ENCODE peak calls at places on chromosome 20, in eight cellular contexts. One of them, this sample, is unnamed.

GRCh38 chr20:17570347-17571152 is 675 bp downstream of the DSTN start:
- DNase-seq in stimulated activated CD4-positive, alpha-beta T cell treated with anti-CD3 and anti-CD28 coated beads, Interleukin-15, amount 100 ng/mL, for 1 hour: no peak
- DNase-seq in GM23248: peak
- DNase-seq in M059J: peak
- DNase-seq in HT1080: peak
- DNase-seq in COR-L47: peak
- DNase-seq in hippocampal formation: peak
- DNase-seq in ELR: peak
- DNase-seq in this sample: peak

GRCh38 chr20:36435799-36436541 is 105.3 kb upstream of the MYL9 start:
- DNase-seq in stimulated activated CD4-positive, alpha-beta T cell treated with anti-CD3 and anti-CD28 coated beads, Interleukin-15, amount 100 ng/mL, for 1 hour: peak
- DNase-seq in GM23248: peak
- DNase-seq in M059J: peak
- DNase-seq in HT1080: no peak
- DNase-seq in COR-L47: peak
- DNase-seq in hippocampal formation: no peak
- DNase-seq in ELR: peak
- DNase-seq in this sample: peak

GRCh38 chr20:56859039-56859750 is 230.1 kb downstream of the TFAP2C start:
- DNase-seq in stimulated activated CD4-positive, alpha-beta T cell treated with anti-CD3 and anti-CD28 coated beads, Interleukin-15, amount 100 ng/mL, for 1 hour: no peak
- DNase-seq in GM23248: no peak
- DNase-seq in M059J: no peak
- DNase-seq in HT1080: no peak
- DNase-seq in COR-L47: no peak
- DNase-seq in hippocampal formation: no peak
- DNase-seq in ELR: no peak
- DNase-seq in this sample: no peak

GRCh38 chr20:210809-211502 is 16.1 kb upstream of the DEFB129 start:
- DNase-seq in stimulated activated CD4-positive, alpha-beta T cell treated with anti-CD3 and anti-CD28 coated beads, Interleukin-15, amount 100 ng/mL, for 1 hour: no peak
- DNase-seq in GM23248: peak
- DNase-seq in M059J: no peak
- DNase-seq in HT1080: no peak
- DNase-seq in COR-L47: no peak
- DNase-seq in hippocampal formation: no peak
- DNase-seq in ELR: no peak
- DNase-seq in this sample: no peak

GRCh38 chr20:13546497-13547131 is 92.1 kb downstream of the TASP1 start:
- DNase-seq in stimulated activated CD4-positive, alpha-beta T cell treated with anti-CD3 and anti-CD28 coated beads, Interleukin-15, amount 100 ng/mL, for 1 hour: peak
- DNase-seq in GM23248: peak
- DNase-seq in M059J: peak
- DNase-seq in HT1080: peak
- DNase-seq in COR-L47: peak
- DNase-seq in hippocampal formation: peak
- DNase-seq in ELR: peak
- DNase-seq in this sample: peak

GRCh38 chr20:36975085-36975829 is 23.7 kb upstream of the SAMHD1 start:
- DNase-seq in stimulated activated CD4-positive, alpha-beta T cell treated with anti-CD3 and anti-CD28 coated beads, Interleukin-15, amount 100 ng/mL, for 1 hour: peak
- DNase-seq in GM23248: no peak
- DNase-seq in M059J: no peak
- DNase-seq in HT1080: no peak
- DNase-seq in COR-L47: no peak
- DNase-seq in hippocampal formation: no peak
- DNase-seq in ELR: no peak
- DNase-seq in this sample: no peak

GRCh38 chr20:42018979-42019378 is 400.8 kb upstream of the CHD6 start:
- DNase-seq in stimulated activated CD4-positive, alpha-beta T cell treated with anti-CD3 and anti-CD28 coated beads, Interleukin-15, amount 100 ng/mL, for 1 hour: no peak
- DNase-seq in GM23248: no peak
- DNase-seq in M059J: no peak
- DNase-seq in HT1080: peak
- DNase-seq in COR-L47: no peak
- DNase-seq in hippocampal formation: no peak
- DNase-seq in ELR: no peak
- DNase-seq in this sample: no peak

GRCh38 chr20:20668639-20669038 is 43.8 kb downstream of the RALGAPA2 start:
- DNase-seq in stimulated activated CD4-positive, alpha-beta T cell treated with anti-CD3 and anti-CD28 coated beads, Interleukin-15, amount 100 ng/mL, for 1 hour: no peak
- DNase-seq in GM23248: no peak
- DNase-seq in M059J: no peak
- DNase-seq in HT1080: no peak
- DNase-seq in COR-L47: no peak
- DNase-seq in hippocampal formation: peak
- DNase-seq in ELR: no peak
- DNase-seq in this sample: no peak

GRCh38 chr20:34491226-34491931 is 24.8 kb upstream of the DYNLRB1 start:
- DNase-seq in stimulated activated CD4-positive, alpha-beta T cell treated with anti-CD3 and anti-CD28 coated beads, Interleukin-15, amount 100 ng/mL, for 1 hour: no peak
- DNase-seq in GM23248: no peak
- DNase-seq in M059J: no peak
- DNase-seq in HT1080: no peak
- DNase-seq in COR-L47: no peak
- DNase-seq in hippocampal formation: no peak
- DNase-seq in ELR: no peak
- DNase-seq in this sample: no peak

GRCh38 chr20:63585616-63586565 is 11.9 kb upstream of the HELZ2 start:
- DNase-seq in stimulated activated CD4-positive, alpha-beta T cell treated with anti-CD3 and anti-CD28 coated beads, Interleukin-15, amount 100 ng/mL, for 1 hour: no peak
- DNase-seq in GM23248: no peak
- DNase-seq in M059J: no peak
- DNase-seq in HT1080: no peak
- DNase-seq in COR-L47: no peak
- DNase-seq in hippocampal formation: no peak
- DNase-seq in ELR: no peak
- DNase-seq in this sample: no peak

GRCh38 chr20:59153355-59153681 is 10.3 kb upstream of the ZNF831 start:
- DNase-seq in stimulated activated CD4-positive, alpha-beta T cell treated with anti-CD3 and anti-CD28 coated beads, Interleukin-15, amount 100 ng/mL, for 1 hour: no peak
- DNase-seq in GM23248: no peak
- DNase-seq in M059J: no peak
- DNase-seq in HT1080: no peak
- DNase-seq in COR-L47: no peak
- DNase-seq in hippocampal formation: peak
- DNase-seq in ELR: no peak
- DNase-seq in this sample: no peak

GRCh38 chr20:50040432-50041237 is 57.9 kb downstream of the SNAI1 start:
- DNase-seq in stimulated activated CD4-positive, alpha-beta T cell treated with anti-CD3 and anti-CD28 coated beads, Interleukin-15, amount 100 ng/mL, for 1 hour: no peak
- DNase-seq in GM23248: no peak
- DNase-seq in M059J: no peak
- DNase-seq in HT1080: no peak
- DNase-seq in COR-L47: no peak
- DNase-seq in hippocampal formation: no peak
- DNase-seq in ELR: no peak
- DNase-seq in this sample: no peak

GRCh38 chr20:11912664-11913415 is 4.9 kb upstream of the BTBD3 start:
- DNase-seq in stimulated activated CD4-positive, alpha-beta T cell treated with anti-CD3 and anti-CD28 coated beads, Interleukin-15, amount 100 ng/mL, for 1 hour: no peak
- DNase-seq in GM23248: no peak
- DNase-seq in M059J: no peak
- DNase-seq in HT1080: no peak
- DNase-seq in COR-L47: no peak
- DNase-seq in hippocampal formation: no peak
- DNase-seq in ELR: no peak
- DNase-seq in this sample: no peak

GRCh38 chr20:384723-385122 is 4.2 kb downstream of the TRIB3 start:
- DNase-seq in stimulated activated CD4-positive, alpha-beta T cell treated with anti-CD3 and anti-CD28 coated beads, Interleukin-15, amount 100 ng/mL, for 1 hour: no peak
- DNase-seq in GM23248: no peak
- DNase-seq in M059J: no peak
- DNase-seq in HT1080: no peak
- DNase-seq in COR-L47: no peak
- DNase-seq in hippocampal formation: no peak
- DNase-seq in ELR: no peak
- DNase-seq in this sample: no peak

GRCh38 chr20:20463933-20464374 is 96.0 kb downstream of the INSM1 start:
- DNase-seq in stimulated activated CD4-positive, alpha-beta T cell treated with anti-CD3 and anti-CD28 coated beads, Interleukin-15, amount 100 ng/mL, for 1 hour: no peak
- DNase-seq in GM23248: peak
- DNase-seq in M059J: peak
- DNase-seq in HT1080: no peak
- DNase-seq in COR-L47: peak
- DNase-seq in hippocampal formation: peak
- DNase-seq in ELR: no peak
- DNase-seq in this sample: no peak

GRCh38 chr20:51800769-51801219 is 1.5 kb downstream of the SALL4 start:
- DNase-seq in stimulated activated CD4-positive, alpha-beta T cell treated with anti-CD3 and anti-CD28 coated beads, Interleukin-15, amount 100 ng/mL, for 1 hour: no peak
- DNase-seq in GM23248: peak
- DNase-seq in M059J: peak
- DNase-seq in HT1080: no peak
- DNase-seq in COR-L47: no peak
- DNase-seq in hippocampal formation: no peak
- DNase-seq in ELR: peak
- DNase-seq in this sample: no peak

GRCh38 chr20:58982406-58983114 is 1.5 kb downstream of the NELFCD start:
- DNase-seq in stimulated activated CD4-positive, alpha-beta T cell treated with anti-CD3 and anti-CD28 coated beads, Interleukin-15, amount 100 ng/mL, for 1 hour: no peak
- DNase-seq in GM23248: peak
- DNase-seq in M059J: no peak
- DNase-seq in HT1080: no peak
- DNase-seq in COR-L47: no peak
- DNase-seq in hippocampal formation: no peak
- DNase-seq in ELR: no peak
- DNase-seq in this sample: no peak

GRCh38 chr20:7137395-7138151 is 370.1 kb downstream of the BMP2 start:
- DNase-seq in stimulated activated CD4-positive, alpha-beta T cell treated with anti-CD3 and anti-CD28 coated beads, Interleukin-15, amount 100 ng/mL, for 1 hour: no peak
- DNase-seq in GM23248: no peak
- DNase-seq in M059J: no peak
- DNase-seq in HT1080: no peak
- DNase-seq in COR-L47: no peak
- DNase-seq in hippocampal formation: no peak
- DNase-seq in ELR: no peak
- DNase-seq in this sample: no peak

GRCh38 chr20:33578510-33578909 is 83.6 kb upstream of the C20orf144 start:
- DNase-seq in stimulated activated CD4-positive, alpha-beta T cell treated with anti-CD3 and anti-CD28 coated beads, Interleukin-15, amount 100 ng/mL, for 1 hour: no peak
- DNase-seq in GM23248: peak
- DNase-seq in M059J: no peak
- DNase-seq in HT1080: no peak
- DNase-seq in COR-L47: no peak
- DNase-seq in hippocampal formation: no peak
- DNase-seq in ELR: no peak
- DNase-seq in this sample: peak